ENCODE peak calls at places on chromosome 13, in five cellular contexts. L, R, P, U and G are unnamed samples. For H3K27me3 and H3K36me3, the result is how much of the 10 kb centered on the place peaks cover.

GRCh38 chr13:112962911-112963625 is 5.9 kb upstream of the MCF2L start:
- DNase-seq in L (no peak), R (peak), P (no peak), U (no peak), G (no peak)

GRCh38 chr13:96053003-96053703 is at the start of gene UGGT2:
- DNase-seq in L (peak), R (peak), P (peak), U (peak), G (peak)

GRCh38 chr13:98171806-98172569 is 5.1 kb downstream of the RNF113B start:
- DNase-seq in L (peak), R (peak), P (peak), U (no peak), G (no peak)

GRCh38 chr13:30654430-30654829 is 36.7 kb downstream of the USPL1 start:
- DNase-seq in L (no peak), R (no peak), P (no peak), U (no peak), G (no peak)

GRCh38 chr13:113854238-113855011 is 9.5 kb downstream of the GAS6 start:
- DNase-seq in L (no peak), R (peak), P (no peak), U (no peak), G (no peak)

GRCh38 chr13:51764184-51765141 is 39.5 kb downstream of the DHRS12 start:
- DNase-seq in L (peak), R (peak), P (no peak), U (peak), G (no peak)

GRCh38 chr13:95025116-95025515 is 276.1 kb downstream of the ABCC4 start:
- DNase-seq in L (no peak), R (no peak), P (no peak), U (no peak), G (no peak)

GRCh38 chr13:32476021-32476731 is 48.2 kb upstream of the N4BP2L1 start:
- DNase-seq in L (no peak), R (no peak), P (no peak), U (no peak), G (no peak)

GRCh38 chr13:113224486-113224885 is 15.1 kb downstream of the CUL4A start:
- DNase-seq in L (no peak), R (no peak), P (no peak), U (no peak), G (no peak)

GRCh38 chr13:34290661-34291060 is 472.7 kb downstream of the RFC3 start:
- DNase-seq in L (no peak), R (no peak), P (peak), U (no peak), G (no peak)

GRCh38 chr13:25286308-25286968 is 850 bp downstream of the MTMR6 start:
- DNase-seq in L (no peak), R (no peak), P (peak), U (peak), G (no peak)

GRCh38 chr13:36531746-36532486 is 99.6 kb downstream of the CCNA1 start:
- DNase-seq in L (no peak), R (no peak), P (no peak), U (peak), G (no peak)

GRCh38 chr13:101575591-101575990 is 123.1 kb downstream of the ITGBL1 start:
- DNase-seq in L (no peak), R (no peak), P (no peak), U (peak), G (no peak)

GRCh38 chr13:39016789-39017188 is 21.1 kb downstream of the PROSER1 start:
- DNase-seq in L (no peak), R (no peak), P (peak), U (peak), G (no peak)

GRCh38 chr13:44870456-44870929 is 118.8 kb downstream of the NUFIP1 start:
- DNase-seq in L (peak), R (no peak), P (no peak), U (no peak), G (no peak)

GRCh38 chr13:109949395-109949794 is 163.0 kb upstream of the IRS2 start:
- DNase-seq in L (no peak), R (no peak), P (no peak), U (peak), G (no peak)

GRCh38 chr13:110270507-110270906 is 36.5 kb downstream of the COL4A1 start:
- DNase-seq in L (no peak), R (no peak), P (no peak), U (no peak), G (no peak)

GRCh38 chr13:110334256-110334655 is 27.2 kb downstream of the COL4A2 start:
- DNase-seq in L (no peak), R (peak), P (no peak), U (peak), G (peak)

GRCh38 chr13:58977085-58977484 is 1186.6 kb downstream of the DIAPH3 start:
- DNase-seq in L (no peak), R (no peak), P (no peak), U (no peak), G (no peak)

GRCh38 chr13:42028113-42028799 is 20.2 kb upstream of the DGKH start:
- DNase-seq in L (no peak), R (no peak), P (no peak), U (no peak), G (no peak)

GRCh38 chr13:23323946-23324709 is 109.4 kb downstream of the SACS start:
- DNase-seq in L (no peak), R (no peak), P (peak), U (peak), G (no peak)

GRCh38 chr13:27076411-27076810 is 95.2 kb downstream of the USP12 start:
- DNase-seq in L (no peak), R (no peak), P (no peak), U (no peak), G (no peak)

DNA sequence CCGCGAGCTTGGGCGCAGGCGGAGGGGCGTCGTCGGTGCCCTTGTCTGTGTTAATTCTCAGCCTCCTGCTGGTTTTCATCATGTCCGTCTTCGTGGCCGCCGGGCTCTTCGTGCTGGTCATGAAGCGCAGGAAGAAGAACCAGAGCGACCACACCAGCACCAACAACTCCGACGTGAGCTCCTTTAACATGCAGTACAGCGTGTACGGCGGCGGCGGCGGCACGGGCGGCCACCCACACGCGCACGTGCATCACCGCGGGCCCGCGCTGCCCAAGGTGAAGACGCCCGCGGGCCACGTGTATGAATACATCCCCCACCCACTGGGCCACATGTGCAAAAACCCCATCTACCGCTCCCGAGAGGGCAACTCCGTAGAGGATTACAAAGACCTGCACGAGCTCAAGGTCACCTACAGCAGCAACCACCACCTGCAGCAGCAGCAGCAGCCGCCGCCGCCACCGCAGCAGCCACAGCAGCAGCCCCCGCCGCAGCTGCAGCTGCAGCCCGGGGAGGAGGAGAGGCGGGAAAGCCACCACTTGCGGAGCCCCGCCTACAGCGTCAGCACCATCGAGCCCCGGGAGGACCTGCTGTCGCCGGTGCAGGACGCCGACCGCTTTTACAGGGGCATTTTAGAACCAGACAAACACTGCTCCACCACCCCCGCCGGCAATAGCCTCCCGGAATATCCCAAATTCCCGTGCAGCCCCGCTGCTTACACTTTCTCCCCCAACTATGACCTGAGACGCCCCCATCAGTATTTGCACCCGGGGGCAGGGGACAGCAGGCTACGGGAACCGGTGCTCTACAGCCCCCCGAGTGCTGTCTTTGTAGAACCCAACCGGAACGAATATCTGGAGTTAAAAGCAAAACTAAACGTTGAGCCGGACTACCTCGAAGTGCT is 6.4 kb downstream of the SLITRK5 start:
- DNase-seq in L (no peak), R (no peak), P (peak), U (no peak), G (no peak)
- H3K27me3 ChIP-seq in L (under half), R (half or more), P (half or more), U (under half), G (under half)

GRCh38 chr13:50123515-50123861 is 108.2 kb downstream of the KCNRG start:
- DNase-seq in L (no peak), R (no peak), P (no peak), U (no peak), G (no peak)

GRCh38 chr13:50123002-50123401 is 107.8 kb downstream of the KCNRG start:
- DNase-seq in L (no peak), R (no peak), P (no peak), U (no peak), G (no peak)

GRCh38 chr13:50124536-50125305 is 109.5 kb downstream of the KCNRG start:
- DNase-seq in L (peak), R (peak), P (peak), U (peak), G (peak)

GRCh38 chr13:50125306-50125555 is 110.0 kb downstream of the KCNRG start:
- DNase-seq in L (no peak), R (no peak), P (no peak), U (no peak), G (no peak)

GRCh38 chr13:50123862-50124535 is 108.8 kb downstream of the KCNRG start:
- DNase-seq in L (peak), R (peak), P (peak), U (peak), G (peak)
- TF ChIP-seq CTCF in L (peak), R (no peak), P (no peak), U (peak), G (peak)

DNA sequence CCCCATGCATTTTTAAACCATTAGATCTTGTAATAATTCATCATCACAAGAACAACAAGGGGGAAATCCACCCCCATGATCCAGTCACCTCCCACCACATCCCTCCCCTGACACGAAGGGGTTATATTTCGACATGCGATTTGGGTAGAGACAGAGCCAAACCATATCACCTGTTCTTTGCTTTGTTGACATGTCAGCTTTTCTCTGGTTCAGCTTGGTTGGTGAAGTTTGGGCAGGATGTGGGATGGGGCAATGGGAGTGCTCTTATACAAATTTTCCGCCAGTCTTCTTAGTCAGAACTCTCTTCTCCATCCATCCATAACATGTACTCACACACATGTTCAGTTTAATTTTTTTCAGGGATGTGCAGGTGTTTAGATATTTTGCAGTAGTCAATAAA is 12.9 kb downstream of the TPP2 start:
- DNase-seq in L (no peak), R (no peak), P (no peak), U (no peak), G (no peak)
- H3K36me3 ChIP-seq in L (under half), R (under half), P (under half), U (under half), G (under half)

DNA sequence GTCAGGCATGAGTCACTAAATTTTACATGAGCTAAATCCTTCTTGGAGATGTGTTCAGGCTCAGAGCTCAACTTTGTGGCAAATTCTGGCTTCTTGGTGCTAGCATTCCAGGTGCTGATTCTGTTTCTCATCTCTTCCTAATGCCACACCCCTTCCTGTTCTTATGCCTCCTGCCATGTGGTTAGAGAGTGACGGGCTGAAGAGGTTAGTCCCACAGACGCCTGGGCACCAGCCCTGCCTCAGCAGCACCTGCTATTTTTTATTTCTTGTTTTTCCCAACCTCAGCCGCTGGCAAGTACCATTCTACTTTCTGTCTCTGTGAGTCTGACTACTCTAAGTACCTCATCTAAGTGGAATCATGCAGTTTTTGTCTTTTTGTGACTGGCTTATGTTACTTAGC is 329.5 kb downstream of the KCNRG start:
- DNase-seq in L (no peak), R (no peak), P (no peak), U (peak), G (no peak)
- H3K27me3 ChIP-seq in L (under half), R (under half), P (under half), U (under half), G (under half)

DNA sequence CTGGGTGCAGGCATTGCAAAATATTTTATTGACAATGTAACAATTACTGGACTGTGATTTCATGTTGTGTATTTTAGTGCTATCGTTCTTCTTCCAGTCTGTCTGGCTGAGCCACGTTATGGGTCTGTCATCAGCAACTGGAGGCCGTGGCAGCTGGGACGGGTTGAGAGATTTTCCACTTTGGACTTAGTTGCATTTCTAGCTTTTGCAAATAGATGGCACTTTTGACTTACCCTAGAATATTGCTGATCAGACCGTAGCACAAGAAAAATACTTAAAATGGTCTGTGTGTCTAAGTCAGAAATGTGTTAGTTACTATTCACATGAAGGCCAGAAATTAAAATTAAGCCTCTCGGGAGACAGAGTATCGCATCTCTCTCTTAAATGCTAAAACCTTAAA is 211.1 kb downstream of the TEX29 start:
- DNase-seq in L (no peak), R (no peak), P (no peak), U (peak), G (no peak)
- TF ChIP-seq CTCF in L (no peak), R (no peak), P (peak), U (no peak), G (no peak)